ENCODE peak calls at places on chromosomes 6 and 20, in eight cellular contexts. One of them, this sample, is unnamed.

GRCh38 chr6:158703840-158704822 is 54.3 kb downstream of the SYTL3 start:
- DNase-seq in left ventricle myocardium inferior: peak
- DNase-seq in nephron progenitor cell: peak
- DNase-seq in activated T-cell treated with anti-CD3 and anti-CD28 coated beads, Interleukin-2, amount 50 U/mL, for 72 hours: peak
- DNase-seq in hypothalamus: peak
- DNase-seq in stomach: peak
- DNase-seq in amniotic epithelial cell: peak
- DNase-seq in EL: peak
- DNase-seq in this sample: peak

GRCh38 chr6:116764961-116765841 is at the start of gene FAM162B:
- DNase-seq in activated T-cell treated with anti-CD3 and anti-CD28 coated beads, Interleukin-2, amount 50 U/mL, for 72 hours: peak
- DNase-seq in amniotic epithelial cell: no peak
- DNase-seq in left ventricle myocardium inferior: peak
- DNase-seq in stomach: no peak
- DNase-seq in hypothalamus: no peak
- DNase-seq in EL: peak
- DNase-seq in nephron progenitor cell: peak
- DNase-seq in this sample: no peak

GRCh38 chr20:17898548-17898994 is 70.0 kb downstream of the SNX5 start:
- DNase-seq in stomach: peak
- DNase-seq in amniotic epithelial cell: peak
- DNase-seq in nephron progenitor cell: peak
- DNase-seq in left ventricle myocardium inferior: peak
- DNase-seq in hypothalamus: peak
- DNase-seq in EL: peak
- DNase-seq in activated T-cell treated with anti-CD3 and anti-CD28 coated beads, Interleukin-2, amount 50 U/mL, for 72 hours: peak
- DNase-seq in this sample: peak

GRCh38 chr20:9409352-9409751 is 105.0 kb upstream of the LAMP5 start:
- DNase-seq in activated T-cell treated with anti-CD3 and anti-CD28 coated beads, Interleukin-2, amount 50 U/mL, for 72 hours: no peak
- DNase-seq in nephron progenitor cell: no peak
- DNase-seq in hypothalamus: no peak
- DNase-seq in left ventricle myocardium inferior: no peak
- DNase-seq in stomach: no peak
- DNase-seq in amniotic epithelial cell: no peak
- DNase-seq in EL: peak
- DNase-seq in this sample: no peak

GRCh38 chr6:41257369-41258195 is 28.9 kb downstream of the TREM1 start:
- DNase-seq in amniotic epithelial cell: peak
- DNase-seq in activated T-cell treated with anti-CD3 and anti-CD28 coated beads, Interleukin-2, amount 50 U/mL, for 72 hours: no peak
- DNase-seq in hypothalamus: no peak
- DNase-seq in left ventricle myocardium inferior: no peak
- DNase-seq in nephron progenitor cell: no peak
- DNase-seq in EL: peak
- DNase-seq in stomach: peak
- DNase-seq in this sample: no peak

GRCh38 chr20:58845706-58846105 is 5.0 kb downstream of the GNAS-AS1 start:
- DNase-seq in left ventricle myocardium inferior: no peak
- DNase-seq in hypothalamus: no peak
- DNase-seq in amniotic epithelial cell: no peak
- DNase-seq in stomach: no peak
- DNase-seq in activated T-cell treated with anti-CD3 and anti-CD28 coated beads, Interleukin-2, amount 50 U/mL, for 72 hours: no peak
- DNase-seq in EL: no peak
- DNase-seq in nephron progenitor cell: no peak
- DNase-seq in this sample: no peak

GRCh38 chr20:2603816-2604505 is 48.5 kb upstream of the NOP56 start:
- DNase-seq in activated T-cell treated with anti-CD3 and anti-CD28 coated beads, Interleukin-2, amount 50 U/mL, for 72 hours: no peak
- DNase-seq in stomach: no peak
- DNase-seq in EL: no peak
- DNase-seq in amniotic epithelial cell: no peak
- DNase-seq in nephron progenitor cell: no peak
- DNase-seq in hypothalamus: no peak
- DNase-seq in left ventricle myocardium inferior: no peak
- DNase-seq in this sample: no peak

GRCh38 chr6:90714319-90714718 is 127.4 kb upstream of the MAP3K7 start:
- DNase-seq in activated T-cell treated with anti-CD3 and anti-CD28 coated beads, Interleukin-2, amount 50 U/mL, for 72 hours: no peak
- DNase-seq in amniotic epithelial cell: peak
- DNase-seq in EL: no peak
- DNase-seq in hypothalamus: no peak
- DNase-seq in stomach: no peak
- DNase-seq in nephron progenitor cell: no peak
- DNase-seq in left ventricle myocardium inferior: no peak
- DNase-seq in this sample: no peak

GRCh38 chr20:49775229-49775693 is 37.4 kb upstream of the SLC9A8 start:
- DNase-seq in stomach: peak
- DNase-seq in hypothalamus: no peak
- DNase-seq in activated T-cell treated with anti-CD3 and anti-CD28 coated beads, Interleukin-2, amount 50 U/mL, for 72 hours: no peak
- DNase-seq in EL: peak
- DNase-seq in left ventricle myocardium inferior: no peak
- DNase-seq in nephron progenitor cell: peak
- DNase-seq in amniotic epithelial cell: peak
- DNase-seq in this sample: no peak

GRCh38 chr6:55276745-55277627 is 50.3 kb upstream of the GFRAL start:
- DNase-seq in hypothalamus: no peak
- DNase-seq in stomach: no peak
- DNase-seq in nephron progenitor cell: peak
- DNase-seq in left ventricle myocardium inferior: peak
- DNase-seq in activated T-cell treated with anti-CD3 and anti-CD28 coated beads, Interleukin-2, amount 50 U/mL, for 72 hours: no peak
- DNase-seq in amniotic epithelial cell: peak
- DNase-seq in EL: peak
- DNase-seq in this sample: no peak

GRCh38 chr20:50373674-50374286 is 136.4 kb upstream of the PTPN1 start:
- DNase-seq in left ventricle myocardium inferior: no peak
- DNase-seq in hypothalamus: no peak
- DNase-seq in stomach: no peak
- DNase-seq in EL: peak
- DNase-seq in activated T-cell treated with anti-CD3 and anti-CD28 coated beads, Interleukin-2, amount 50 U/mL, for 72 hours: no peak
- DNase-seq in nephron progenitor cell: no peak
- DNase-seq in amniotic epithelial cell: no peak
- DNase-seq in this sample: no peak

GRCh38 chr20:58884966-58885365 is 32.5 kb downstream of the GNAS start:
- DNase-seq in left ventricle myocardium inferior: no peak
- DNase-seq in nephron progenitor cell: no peak
- DNase-seq in stomach: no peak
- DNase-seq in activated T-cell treated with anti-CD3 and anti-CD28 coated beads, Interleukin-2, amount 50 U/mL, for 72 hours: no peak
- DNase-seq in EL: no peak
- DNase-seq in amniotic epithelial cell: no peak
- DNase-seq in hypothalamus: no peak
- DNase-seq in this sample: no peak

GRCh38 chr6:75922226-75922625 is 150.2 kb downstream of the IMPG1 start:
- DNase-seq in EL: peak
- DNase-seq in nephron progenitor cell: no peak
- DNase-seq in stomach: no peak
- DNase-seq in left ventricle myocardium inferior: no peak
- DNase-seq in activated T-cell treated with anti-CD3 and anti-CD28 coated beads, Interleukin-2, amount 50 U/mL, for 72 hours: no peak
- DNase-seq in hypothalamus: no peak
- DNase-seq in amniotic epithelial cell: peak
- DNase-seq in this sample: no peak

GRCh38 chr20:60069626-60070025 is 111.4 kb downstream of the CDH26 start:
- DNase-seq in nephron progenitor cell: no peak
- DNase-seq in EL: no peak
- DNase-seq in left ventricle myocardium inferior: no peak
- DNase-seq in stomach: no peak
- DNase-seq in hypothalamus: no peak
- DNase-seq in activated T-cell treated with anti-CD3 and anti-CD28 coated beads, Interleukin-2, amount 50 U/mL, for 72 hours: no peak
- DNase-seq in amniotic epithelial cell: no peak
- DNase-seq in this sample: no peak

GRCh38 chr6:17032595-17033591 is 69.0 kb upstream of the STMND1 start:
- DNase-seq in activated T-cell treated with anti-CD3 and anti-CD28 coated beads, Interleukin-2, amount 50 U/mL, for 72 hours: no peak
- DNase-seq in stomach: peak
- DNase-seq in nephron progenitor cell: no peak
- DNase-seq in left ventricle myocardium inferior: peak
- DNase-seq in hypothalamus: peak
- DNase-seq in EL: peak
- DNase-seq in amniotic epithelial cell: peak
- DNase-seq in this sample: no peak

GRCh38 chr6:24974182-24975171 is 38.7 kb upstream of the RIPOR2 start:
- DNase-seq in amniotic epithelial cell: no peak
- DNase-seq in nephron progenitor cell: no peak
- DNase-seq in activated T-cell treated with anti-CD3 and anti-CD28 coated beads, Interleukin-2, amount 50 U/mL, for 72 hours: no peak
- DNase-seq in hypothalamus: no peak
- DNase-seq in EL: no peak
- DNase-seq in stomach: no peak
- DNase-seq in left ventricle myocardium inferior: no peak
- DNase-seq in this sample: peak

GRCh38 chr6:112274774-112275173 is 20.4 kb upstream of the LAMA4 start:
- DNase-seq in left ventricle myocardium inferior: no peak
- DNase-seq in nephron progenitor cell: no peak
- DNase-seq in stomach: no peak
- DNase-seq in hypothalamus: no peak
- DNase-seq in EL: no peak
- DNase-seq in amniotic epithelial cell: no peak
- DNase-seq in activated T-cell treated with anti-CD3 and anti-CD28 coated beads, Interleukin-2, amount 50 U/mL, for 72 hours: no peak
- DNase-seq in this sample: no peak

GRCh38 chr20:24662286-24662685 is 192.9 kb downstream of the SYNDIG1 start:
- DNase-seq in amniotic epithelial cell: no peak
- DNase-seq in nephron progenitor cell: no peak
- DNase-seq in stomach: no peak
- DNase-seq in EL: no peak
- DNase-seq in activated T-cell treated with anti-CD3 and anti-CD28 coated beads, Interleukin-2, amount 50 U/mL, for 72 hours: no peak
- DNase-seq in left ventricle myocardium inferior: no peak
- DNase-seq in hypothalamus: no peak
- DNase-seq in this sample: no peak

GRCh38 chr20:4896971-4897497 is 104.3 kb downstream of the SLC23A2 start:
- DNase-seq in amniotic epithelial cell: no peak
- DNase-seq in left ventricle myocardium inferior: no peak
- DNase-seq in activated T-cell treated with anti-CD3 and anti-CD28 coated beads, Interleukin-2, amount 50 U/mL, for 72 hours: peak
- DNase-seq in nephron progenitor cell: no peak
- DNase-seq in EL: no peak
- DNase-seq in hypothalamus: no peak
- DNase-seq in stomach: no peak
- DNase-seq in this sample: no peak

This sample was measured in CD4-positive, alpha-beta memory T cell.